ENCODE peak calls at places on chromosome 15, in four cellular contexts. One of them, this sample, is unnamed.

GRCh38 chr15:75233504-75234190 is 24.5 kb upstream of the GOLGA6C start:
- DNase-seq in transverse colon: peak; percentile 2
- DNase-seq in pancreas: no peak
- DNase-seq in H7: peak; percentile 36
- DNase-seq in this sample: no peak

GRCh38 chr15:98292442-98293240 is 332.1 kb downstream of the ARRDC4 start:
- DNase-seq in transverse colon: peak; percentile 39
- DNase-seq in pancreas: peak; percentile 41
- DNase-seq in H7: peak; percentile 91
- DNase-seq in this sample: no peak

GRCh38 chr15:78822514-78822913 is 11.2 kb upstream of the ADAMTS7 start:
- DNase-seq in transverse colon: no peak
- DNase-seq in pancreas: no peak
- DNase-seq in H7: no peak
- DNase-seq in this sample: no peak

GRCh38 chr15:100082761-100083402 is 258.9 kb downstream of the ADAMTS17 start:
- DNase-seq in transverse colon: no peak
- DNase-seq in pancreas: peak; percentile 63
- DNase-seq in H7: no peak
- DNase-seq in this sample: no peak

GRCh38 chr15:91992940-91993339 is 139.4 kb downstream of the SLCO3A1 start:
- DNase-seq in transverse colon: no peak
- DNase-seq in pancreas: no peak
- DNase-seq in H7: no peak
- DNase-seq in this sample: no peak

GRCh38 chr15:40367038-40367672 is 9.1 kb downstream of the DISP2 start:
- DNase-seq in transverse colon: peak; percentile 43
- DNase-seq in pancreas: peak; percentile 92
- DNase-seq in H7: no peak
- DNase-seq in this sample: peak; percentile 86

GRCh38 chr15:68224546-68225250 is 4.8 kb downstream of the CLN6 start:
- DNase-seq in transverse colon: no peak
- DNase-seq in pancreas: no peak
- DNase-seq in H7: no peak
- DNase-seq in this sample: no peak

GRCh38 chr15:63362196-63362595 is 19.4 kb downstream of the CA12 start:
- DNase-seq in transverse colon: peak; percentile 57
- DNase-seq in pancreas: peak; percentile 70
- DNase-seq in H7: no peak
- DNase-seq in this sample: no peak

GRCh38 chr15:69434236-69434635 is 18.4 kb upstream of the RPLP1 start:
- DNase-seq in transverse colon: no peak
- DNase-seq in pancreas: no peak
- DNase-seq in H7: no peak
- DNase-seq in this sample: no peak

GRCh38 chr15:99076109-99076508 is 28.8 kb upstream of the SYNM start:
- DNase-seq in transverse colon: no peak
- DNase-seq in pancreas: no peak
- DNase-seq in H7: no peak
- DNase-seq in this sample: no peak

GRCh38 chr15:101065570-101066221 is 146.5 kb downstream of the LRRK1 start:
- DNase-seq in transverse colon: no peak
- DNase-seq in pancreas: no peak
- DNase-seq in H7: no peak
- DNase-seq in this sample: no peak

GRCh38 chr15:79682851-79683288 is 213.9 kb downstream of the MTHFS start:
- DNase-seq in transverse colon: no peak
- DNase-seq in pancreas: no peak
- DNase-seq in H7: no peak
- DNase-seq in this sample: no peak

GRCh38 chr15:66287461-66288055 is 5.8 kb upstream of the DIS3L start:
- DNase-seq in transverse colon: no peak
- DNase-seq in pancreas: no peak
- DNase-seq in H7: peak; percentile 47
- DNase-seq in this sample: no peak

GRCh38 chr15:96326551-96327154 is 3.8 kb upstream of the NR2F2 start:
- DNase-seq in transverse colon: peak; percentile 30
- DNase-seq in pancreas: peak; percentile 52
- DNase-seq in H7: peak; percentile 71
- DNase-seq in this sample: no peak

GRCh38 chr15:80010131-80010673 is 39.2 kb upstream of the BCL2A1 start:
- DNase-seq in transverse colon: no peak
- DNase-seq in pancreas: no peak
- DNase-seq in H7: no peak
- DNase-seq in this sample: no peak

GRCh38 chr15:52172869-52173268 is 18.3 kb downstream of the GNB5 start:
- DNase-seq in transverse colon: no peak
- DNase-seq in pancreas: no peak
- DNase-seq in H7: no peak
- DNase-seq in this sample: peak; percentile 46

GRCh38 chr15:67148196-67148701 is 82.8 kb downstream of the SMAD3 start:
- DNase-seq in transverse colon: no peak
- DNase-seq in pancreas: no peak
- DNase-seq in H7: no peak
- DNase-seq in this sample: peak; percentile 98

GRCh38 chr15:61420546-61420945 is 191.4 kb upstream of the RORA start:
- DNase-seq in transverse colon: no peak
- DNase-seq in pancreas: no peak
- DNase-seq in H7: no peak
- DNase-seq in this sample: no peak

GRCh38 chr15:68418611-68419161 is 13.3 kb downstream of the ITGA11 start:
- DNase-seq in transverse colon: peak; percentile 65
- DNase-seq in pancreas: no peak
- DNase-seq in H7: no peak
- DNase-seq in this sample: peak; percentile 69

GRCh38 chr15:68679961-68680371 is 101.2 kb downstream of the CORO2B start:
- DNase-seq in transverse colon: no peak
- DNase-seq in pancreas: no peak
- DNase-seq in H7: no peak
- DNase-seq in this sample: no peak

GRCh38 chr15:67033012-67033411 is 32.4 kb upstream of the SMAD3 start:
- DNase-seq in transverse colon: no peak
- DNase-seq in pancreas: no peak
- DNase-seq in H7: peak; percentile 63
- DNase-seq in this sample: no peak

GRCh38 chr15:47787875-47788274 is 70.6 kb downstream of the SEMA6D start:
- DNase-seq in transverse colon: no peak
- DNase-seq in pancreas: no peak
- DNase-seq in H7: no peak
- DNase-seq in this sample: no peak

GRCh38 chr15:83848315-83849050 is 194.6 kb downstream of the ADAMTSL3 start:
- DNase-seq in transverse colon: no peak
- DNase-seq in pancreas: no peak
- DNase-seq in H7: no peak
- DNase-seq in this sample: no peak

GRCh38 chr15:65752151-65752700 is 39.9 kb downstream of the DENND4A start:
- DNase-seq in transverse colon: no peak
- DNase-seq in pancreas: no peak
- DNase-seq in H7: no peak
- DNase-seq in this sample: no peak

GRCh38 chr15:59137566-59137965 is 32.6 kb downstream of the CCNB2 start:
- DNase-seq in transverse colon: no peak
- DNase-seq in pancreas: no peak
- DNase-seq in H7: no peak
- DNase-seq in this sample: no peak

GRCh38 chr15:62360286-62360685 is 195.2 kb upstream of the C2CD4B start:
- DNase-seq in transverse colon: no peak
- DNase-seq in pancreas: no peak
- DNase-seq in H7: no peak
- DNase-seq in this sample: no peak

GRCh38 chr15:36884404-36885335 is 215.7 kb downstream of the MEIS2 start:
- DNase-seq in transverse colon: no peak
- DNase-seq in pancreas: no peak
- DNase-seq in H7: no peak
- DNase-seq in this sample: no peak
- H3K4me3 ChIP-seq in transverse colon: no peak overlapping the region
- H3K4me3 ChIP-seq in pancreas: no peak overlapping the region
- H3K4me3 ChIP-seq in H7: no peak overlapping the region
- H3K4me3 ChIP-seq in this sample: no peak overlapping the region

GRCh38 chr15:44289352-44289790 is 852 bp downstream of the GOLM2 start:
- DNase-seq in transverse colon: no peak
- DNase-seq in pancreas: no peak
- DNase-seq in H7: peak; percentile 51
- DNase-seq in this sample: no peak

DNA sequence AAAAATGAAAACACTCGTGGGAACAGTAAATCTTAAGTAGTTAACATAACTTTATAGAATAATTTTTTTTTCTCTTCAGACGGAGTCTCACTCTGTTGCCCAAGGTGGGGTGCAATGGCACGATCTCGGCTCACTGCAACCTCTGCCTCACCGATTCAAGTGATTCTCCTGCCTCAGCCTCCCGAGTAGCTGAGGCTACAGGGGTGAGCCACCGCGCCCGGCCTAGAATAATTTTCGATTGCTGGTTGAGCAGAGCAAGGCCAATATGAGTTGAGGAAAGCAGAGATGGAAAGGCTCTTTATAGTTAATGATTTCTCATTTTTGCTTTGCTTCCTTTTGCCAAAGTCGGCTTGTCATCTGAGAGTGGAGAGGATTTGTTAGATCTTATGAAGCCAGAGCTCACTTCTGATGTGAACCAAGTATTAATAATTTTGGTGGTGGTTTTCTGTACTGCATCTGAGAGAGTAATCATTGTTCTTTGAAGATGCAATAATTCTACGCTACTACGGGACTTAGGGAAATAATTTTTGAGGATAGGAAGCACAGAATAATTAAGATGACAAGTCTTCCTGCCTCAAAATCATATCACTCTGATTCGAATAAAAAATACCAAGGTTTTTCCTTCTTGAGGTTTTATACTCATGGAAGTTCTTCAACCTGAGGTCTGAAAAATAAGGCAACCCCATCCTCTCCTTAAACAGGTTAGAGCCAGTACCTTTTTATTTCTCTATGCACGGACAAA is 1.5 kb upstream of the GOLM2 start:
- DNase-seq in transverse colon: no peak
- DNase-seq in pancreas: peak; percentile 14
- DNase-seq in H7: no peak
- DNase-seq in this sample: no peak
- H3K4me3 ChIP-seq in transverse colon: peak overlapping the region; percentile 70
- H3K4me3 ChIP-seq in pancreas: no peak overlapping the region
- H3K4me3 ChIP-seq in H7: no peak overlapping the region
- H3K4me3 ChIP-seq in this sample: peak overlapping the region; percentile 63

GRCh38 chr15:85722374-85722773 is 72.4 kb downstream of the KLHL25 start:
- DNase-seq in transverse colon: no peak
- DNase-seq in pancreas: no peak
- DNase-seq in H7: no peak
- DNase-seq in this sample: no peak
- H3K4me3 ChIP-seq in transverse colon: no peak overlapping the region
- H3K4me3 ChIP-seq in pancreas: no peak overlapping the region
- H3K4me3 ChIP-seq in H7: no peak overlapping the region
- H3K4me3 ChIP-seq in this sample: no peak overlapping the region

GRCh38 chr15:89909611-89910010 is 3.1 kb downstream of the ARPIN start:
- DNase-seq in transverse colon: no peak
- DNase-seq in pancreas: peak; percentile 54
- DNase-seq in H7: no peak
- DNase-seq in this sample: no peak

GRCh38 chr15:89908226-89908625 is 4.5 kb downstream of the ARPIN start:
- DNase-seq in transverse colon: no peak
- DNase-seq in pancreas: no peak
- DNase-seq in H7: peak; percentile 46
- DNase-seq in this sample: no peak

GRCh38 chr15:89912145-89912673 is 543 bp downstream of the ARPIN start:
- DNase-seq in transverse colon: peak; percentile 74
- DNase-seq in pancreas: peak; percentile 53
- DNase-seq in H7: no peak
- DNase-seq in this sample: no peak

GRCh38 chr15:89912674-89913396 is at the start of gene ARPIN:
- DNase-seq in transverse colon: peak; percentile 62
- DNase-seq in pancreas: peak; percentile 63
- DNase-seq in H7: peak; percentile 88
- DNase-seq in this sample: no peak

GRCh38 chr15:89910891-89911626 is 1.7 kb downstream of the ARPIN start:
- DNase-seq in transverse colon: no peak
- DNase-seq in pancreas: peak; percentile 61
- DNase-seq in H7: no peak
- DNase-seq in this sample: no peak
- H3K4me3 ChIP-seq in transverse colon: no peak overlapping the region
- H3K4me3 ChIP-seq in pancreas: no peak overlapping the region
- H3K4me3 ChIP-seq in H7: no peak overlapping the region
- H3K4me3 ChIP-seq in this sample: no peak overlapping the region

DNA sequence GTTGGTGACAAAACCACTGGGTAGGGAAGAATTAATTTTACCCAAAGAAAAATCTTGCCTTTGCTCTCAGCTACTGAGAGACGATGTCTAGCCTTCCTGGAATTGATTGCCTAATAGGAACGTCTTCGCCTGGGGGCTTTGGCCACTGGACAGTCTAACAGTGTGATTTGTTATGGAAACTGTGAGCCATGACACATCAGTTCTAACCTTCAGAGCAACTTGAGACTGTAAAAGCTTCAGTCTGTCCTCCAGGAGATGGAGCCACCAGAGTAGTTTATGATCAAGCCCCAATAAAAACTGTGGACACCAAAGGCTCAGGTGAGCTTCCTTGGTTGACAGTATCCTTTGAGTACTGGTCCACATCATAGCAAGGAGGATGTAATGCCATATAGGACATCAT is 235.8 kb upstream of the TMCO5A start:
- DNase-seq in transverse colon: no peak
- DNase-seq in pancreas: no peak
- DNase-seq in H7: no peak
- DNase-seq in this sample: no peak
- H3K4me3 ChIP-seq in transverse colon: no peak overlapping the region
- H3K4me3 ChIP-seq in pancreas: no peak overlapping the region
- H3K4me3 ChIP-seq in H7: no peak overlapping the region
- H3K4me3 ChIP-seq in this sample: no peak overlapping the region

GRCh38 chr15:76337047-76337738 is 620 bp downstream of the ISL2 start:
- DNase-seq in transverse colon: peak; percentile 19
- DNase-seq in pancreas: no peak
- DNase-seq in H7: peak; percentile 72
- DNase-seq in this sample: no peak

GRCh38 chr15:76334438-76335004 is 2.1 kb upstream of the ISL2 start:
- DNase-seq in transverse colon: no peak
- DNase-seq in pancreas: no peak
- DNase-seq in H7: peak; percentile 45
- DNase-seq in this sample: no peak

GRCh38 chr15:76336254-76337046 is at the start of gene ISL2:
- DNase-seq in transverse colon: peak; percentile 85
- DNase-seq in pancreas: peak; percentile 23
- DNase-seq in H7: peak; percentile 97
- DNase-seq in this sample: no peak

GRCh38 chr15:76335129-76335850 is 1.3 kb upstream of the ISL2 start:
- DNase-seq in transverse colon: no peak
- DNase-seq in pancreas: no peak
- DNase-seq in H7: peak; percentile 72
- DNase-seq in this sample: no peak

GRCh38 chr15:76335851-76336253 is 721 bp upstream of the ISL2 start:
- DNase-seq in transverse colon: no peak
- DNase-seq in pancreas: no peak
- DNase-seq in H7: peak; percentile 72
- DNase-seq in this sample: no peak
- H3K4me3 ChIP-seq in transverse colon: peak overlapping the region; percentile 3
- H3K4me3 ChIP-seq in pancreas: no peak overlapping the region
- H3K4me3 ChIP-seq in H7: peak overlapping the region; percentile 39
- H3K4me3 ChIP-seq in this sample: peak overlapping the region; percentile 60